ENCODE peak calls at places on chromosomes 5 and 9, in nine cellular contexts. K is WERI-Rb-1; C is sigmoid colon; J is activated CD8-positive, alpha-beta memory T cell treated with anti-CD3 and anti-CD28 coated beads for 24 hours; T is MCF 10A; E is right atrium auricular region; Y is fibroblast of gingiva; B is M059J; D is GOT3. P is an unnamed sample.

GRCh38 chr9:131986576-131986975 is 93.1 kb downstream of the MED27 start:
- DNase-seq in K (no peak), C (no peak), J (no peak), T (no peak), E (no peak), Y (no peak), B (peak; percentile 31), D (no peak), P (peak; percentile 62)

GRCh38 chr5:334903-335739 is 13.6 kb downstream of the AHRR start:
- DNase-seq in K (no peak), C (peak; percentile 61), J (peak; percentile 54), T (no peak), E (no peak), Y (no peak), B (no peak), D (no peak), P (no peak)

GRCh38 chr9:16728128-16728505 is 142.4 kb downstream of the BNC2 start:
- DNase-seq in K (no peak), C (no peak), J (no peak), T (no peak), E (no peak), Y (no peak), B (no peak), D (no peak), P (no peak)

GRCh38 chr5:191949-192690 is 825 bp downstream of the LRRC14B start:
- DNase-seq in K (no peak), C (peak; percentile 59), J (no peak), T (no peak), E (no peak), Y (no peak), B (no peak), D (no peak), P (no peak)

GRCh38 chr5:61467766-61468482 is 135.9 kb downstream of the ZSWIM6 start:
- DNase-seq in K (no peak), C (no peak), J (no peak), T (peak; percentile 13), E (no peak), Y (no peak), B (peak; percentile 69), D (no peak), P (peak; percentile 41)

GRCh38 chr9:10705383-10705782 is 92.6 kb upstream of the PTPRD start:
- DNase-seq in K (no peak), C (no peak), J (no peak), T (no peak), E (no peak), Y (no peak), B (no peak), D (no peak), P (no peak)

GRCh38 chr5:43193952-43194321 is 1.9 kb downstream of the NIM1K start:
- DNase-seq in K (no peak), C (no peak), J (no peak), T (no peak), E (no peak), Y (no peak), B (no peak), D (no peak), P (no peak)

GRCh38 chr9:72931437-72931836 is 21.4 kb downstream of the ALDH1A1 start:
- DNase-seq in K (no peak), C (no peak), J (no peak), T (no peak), E (no peak), Y (no peak), B (peak; percentile 15), D (no peak), P (peak; percentile 77)

GRCh38 chr5:132456553-132457361 is 33.8 kb downstream of the IRF1 start:
- DNase-seq in K (no peak), C (no peak), J (peak; percentile 79), T (no peak), E (peak; percentile 81), Y (peak; percentile 75), B (peak; percentile 85), D (no peak), P (no peak)

GRCh38 chr5:1917830-1918487 is 35.2 kb upstream of the IRX4 start:
- DNase-seq in K (no peak), C (peak; percentile 48), J (no peak), T (no peak), E (no peak), Y (no peak), B (peak; percentile 3), D (no peak), P (no peak)

GRCh38 chr9:134165357-134166315 is 1.3 kb upstream of the RNU6ATAC start:
- DNase-seq in K (peak; percentile 45), C (no peak), J (peak; percentile 86), T (peak; percentile 37), E (no peak), Y (peak; percentile 17), B (no peak), D (no peak), P (peak; percentile 44)

GRCh38 chr5:157785781-157786180 is 42.3 kb downstream of the LSM11 start:
- DNase-seq in K (no peak), C (no peak), J (no peak), T (no peak), E (no peak), Y (no peak), B (no peak), D (no peak), P (no peak)

GRCh38 chr5:40486437-40487270 is 193.1 kb upstream of the PTGER4 start:
- DNase-seq in K (no peak), C (no peak), J (peak; percentile 70), T (no peak), E (no peak), Y (no peak), B (peak; percentile 82), D (no peak), P (peak; percentile 3)

GRCh38 chr5:15385553-15385952 is 114.4 kb upstream of the FBXL7 start:
- DNase-seq in K (no peak), C (no peak), J (no peak), T (no peak), E (no peak), Y (no peak), B (no peak), D (no peak), P (no peak)

GRCh38 chr5:138351056-138351455 is 1.4 kb upstream of the KDM3B start:
- DNase-seq in K (no peak), C (no peak), J (no peak), T (peak; percentile 80), E (no peak), Y (peak; percentile 54), B (peak; percentile 72), D (no peak), P (peak; percentile 21)

GRCh38 chr5:151719228-151719861 is 32.6 kb upstream of the SPARC start:
- DNase-seq in K (peak; percentile 59), C (no peak), J (no peak), T (peak; percentile 82), E (no peak), Y (peak; percentile 43), B (peak; percentile 62), D (no peak), P (no peak)

GRCh38 chr9:83281306-83282255 is 218.6 kb upstream of the RASEF start:
- DNase-seq in K (no peak), C (no peak), J (no peak), T (peak; percentile 61), E (no peak), Y (peak; percentile 90), B (peak; percentile 92), D (no peak), P (peak; percentile 83)

GRCh38 chr9:131627846-131628820 is 82.8 kb downstream of the PRRT1B start:
- DNase-seq in K (peak; percentile 40), C (no peak), J (peak; percentile 76), T (no peak), E (peak; percentile 68), Y (peak; percentile 37), B (peak; percentile 75), D (no peak), P (peak; percentile 86)

GRCh38 chr9:136138566-136138965 is 19.9 kb upstream of the TMEM250 start:
- DNase-seq in K (peak; percentile 86), C (no peak), J (no peak), T (peak; percentile 54), E (no peak), Y (no peak), B (peak; percentile 36), D (no peak), P (no peak)

GRCh38 chr9:130535818-130536521 is 43.4 kb upstream of the FUBP3 start:
- DNase-seq in K (no peak), C (no peak), J (no peak), T (no peak), E (no peak), Y (peak; percentile 14), B (peak; percentile 57), D (no peak), P (no peak)

GRCh38 chr9:72304538-72304937 is 60.5 kb downstream of the ZFAND5 start:
- DNase-seq in K (no peak), C (no peak), J (no peak), T (no peak), E (no peak), Y (no peak), B (no peak), D (no peak), P (no peak)

GRCh38 chr5:79420248-79420647 is 93.7 kb downstream of the HOMER1 start:
- DNase-seq in K (no peak), C (no peak), J (no peak), T (no peak), E (no peak), Y (no peak), B (no peak), D (no peak), P (no peak)

GRCh38 chr9:135989722-135990467 is 28.7 kb upstream of the UBAC1 start:
- DNase-seq in K (no peak), C (no peak), J (peak; percentile 69), T (no peak), E (no peak), Y (no peak), B (no peak), D (no peak), P (no peak)

GRCh38 chr5:1088031-1088430 is 23.8 kb downstream of the SLC12A7 start:
- DNase-seq in K (no peak), C (no peak), J (no peak), T (no peak), E (no peak), Y (no peak), B (no peak), D (no peak), P (no peak)

GRCh38 chr5:16467363-16468219 is 2.0 kb upstream of the ZNF622 start:
- DNase-seq in K (no peak), C (no peak), J (no peak), T (peak; percentile 46), E (no peak), Y (peak; percentile 29), B (peak; percentile 81), D (no peak), P (no peak)

GRCh38 chr9:110807956-110808598 is 139.5 kb downstream of the MUSK start:
- DNase-seq in K (no peak), C (no peak), J (no peak), T (no peak), E (no peak), Y (no peak), B (peak; percentile 61), D (no peak), P (no peak)

GRCh38 chr9:82621446-82621845 is 441.5 kb downstream of the RASEF start:
- DNase-seq in K (no peak), C (no peak), J (no peak), T (no peak), E (no peak), Y (no peak), B (no peak), D (no peak), P (no peak)

GRCh38 chr5:57499262-57500050 is 16.8 kb upstream of the ACTBL2 start:
- DNase-seq in K (no peak), C (no peak), J (no peak), T (peak; percentile 69), E (no peak), Y (peak; percentile 49), B (peak; percentile 85), D (no peak), P (peak; percentile 77)

GRCh38 chr9:137721479-137721878 is 102.7 kb downstream of the EHMT1 start:
- DNase-seq in K (no peak), C (no peak), J (no peak), T (no peak), E (no peak), Y (no peak), B (no peak), D (no peak), P (no peak)

GRCh38 chr5:175471628-175472027 is 6.7 kb upstream of the SFXN1 start:
- DNase-seq in K (no peak), C (no peak), J (no peak), T (no peak), E (no peak), Y (no peak), B (no peak), D (no peak), P (no peak)

GRCh38 chr5:1161108-1161831 is 40.1 kb upstream of the SLC6A19 start:
- DNase-seq in K (no peak), C (no peak), J (no peak), T (peak; percentile 87), E (no peak), Y (no peak), B (peak; percentile 67), D (no peak), P (no peak)

P was measured in Caki2.